ENCODE peak calls at places on chromosomes 5 and 9, in five cellular contexts. N is K562, W is HepG2, U is SK-N-SH, Y is GM12878. R is an unnamed sample.

GRCh38 chr9:22244141-22245011 is 202.2 kb upstream of the DMRTA1 start:
- DNase-seq in N (no peak), W (peak; percentile 26), U (no peak), Y (no peak), R (peak; percentile 63)

GRCh38 chr5:77087484-77088291 is 603 bp upstream of the ZBED3 start:
- DNase-seq in N (no peak), W (peak; percentile 56), U (no peak), Y (no peak), R (peak; percentile 5)

GRCh38 chr5:65762234-65762633 is 40.2 kb downstream of the NLN start:
- DNase-seq in N (no peak), W (no peak), U (no peak), Y (no peak), R (no peak)

GRCh38 chr5:116559239-116559638 is 15.4 kb downstream of the SEMA6A start:
- DNase-seq in N (no peak), W (no peak), U (no peak), Y (no peak), R (no peak)

GRCh38 chr5:142175039-142175438 is 66.5 kb downstream of the NDFIP1 start:
- DNase-seq in N (no peak), W (no peak), U (no peak), Y (no peak), R (no peak)

GRCh38 chr5:113106821-113107220 is 130.2 kb downstream of the DCP2 start:
- DNase-seq in N (no peak), W (peak; percentile 4), U (no peak), Y (no peak), R (no peak)

GRCh38 chr5:178392998-178393397 is 160.4 kb upstream of the PHYKPL start:
- DNase-seq in N (no peak), W (no peak), U (no peak), Y (no peak), R (no peak)

GRCh38 chr9:108386859-108387384 is 468.9 kb downstream of the ACTL7B start:
- DNase-seq in N (no peak), W (no peak), U (no peak), Y (no peak), R (peak; percentile 85)

GRCh38 chr5:149439899-149440655 is 61.0 kb upstream of the IL17B start:
- DNase-seq in N (peak; percentile 89), W (peak; percentile 84), U (peak; percentile 50), Y (no peak), R (peak; percentile 47)

GRCh38 chr9:85237478-85237877 is 504.3 kb downstream of the AGTPBP1 start:
- DNase-seq in N (no peak), W (no peak), U (no peak), Y (no peak), R (no peak)

GRCh38 chr9:85508616-85509015 is 233.1 kb downstream of the AGTPBP1 start:
- DNase-seq in N (no peak), W (peak; percentile 9), U (no peak), Y (no peak), R (no peak)

GRCh38 chr9:99895510-99895909 is 10.9 kb upstream of the STX17 start:
- DNase-seq in N (no peak), W (no peak), U (no peak), Y (no peak), R (no peak)

GRCh38 chr5:150584561-150585335 is 55.7 kb upstream of the SYNPO start:
- DNase-seq in N (no peak), W (no peak), U (no peak), Y (no peak), R (no peak)
- TF ChIP-seq MXI1 in N (no peak), W (no peak), U (no peak), Y (no peak), R (no peak)

DNA sequence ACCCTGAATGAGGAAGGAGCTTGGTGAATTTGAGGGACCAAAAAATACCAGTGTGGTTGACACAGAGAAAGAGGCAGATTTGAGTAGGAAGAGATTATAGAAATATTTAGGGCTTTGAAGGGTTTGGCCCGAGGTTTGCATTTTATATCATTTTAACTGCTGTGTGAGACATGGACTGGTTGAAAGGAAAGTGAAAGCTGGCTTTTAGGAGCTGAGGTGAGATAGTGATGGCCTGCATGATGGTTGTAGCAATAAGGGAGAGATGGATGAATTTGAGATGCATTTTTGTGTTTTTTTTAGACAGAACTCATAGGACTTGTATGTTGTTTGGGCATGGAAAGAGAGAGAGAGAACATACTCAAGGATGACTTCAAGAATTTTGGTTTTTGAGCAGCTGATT is 21.7 kb downstream of the FER start:
- DNase-seq in N (no peak), W (no peak), U (no peak), Y (no peak), R (no peak)
- TF ChIP-seq SMC3 in N (no peak), W (no peak), U (no peak), Y (no peak), R (no peak)

GRCh38 chr5:107224272-107224671 is 446.5 kb downstream of the EFNA5 start:
- DNase-seq in N (no peak), W (no peak), U (no peak), Y (no peak), R (peak; percentile 21)

GRCh38 chr5:107218457-107219193 is 452.1 kb downstream of the EFNA5 start:
- DNase-seq in N (no peak), W (no peak), U (no peak), Y (no peak), R (peak; percentile 21)

GRCh38 chr5:107219993-107220392 is 450.7 kb downstream of the EFNA5 start:
- DNase-seq in N (no peak), W (no peak), U (no peak), Y (no peak), R (no peak)

GRCh38 chr5:107228237-107228636 is 442.5 kb downstream of the EFNA5 start:
- DNase-seq in N (no peak), W (no peak), U (no peak), Y (no peak), R (no peak)

DNA sequence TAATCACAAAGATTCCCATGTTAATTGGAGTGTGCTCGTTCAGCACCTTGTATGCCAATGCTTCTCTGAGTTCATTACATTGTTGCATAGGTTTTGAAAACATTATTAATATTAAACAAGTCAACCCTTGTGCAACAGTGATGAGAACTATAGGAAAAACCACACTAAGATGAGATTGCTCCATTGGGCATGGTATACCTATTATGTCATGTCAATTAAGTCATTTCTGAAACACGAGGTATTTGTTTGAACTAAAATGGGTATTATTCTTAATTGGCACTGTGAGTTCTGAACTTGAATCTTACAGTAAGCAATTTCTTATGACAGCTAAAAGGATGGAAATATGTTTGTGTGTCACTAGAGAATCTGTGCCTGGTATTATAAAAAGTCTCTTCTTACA is 447.7 kb downstream of the EFNA5 start:
- DNase-seq in N (no peak), W (no peak), U (no peak), Y (no peak), R (no peak)
- TF ChIP-seq MXI1 in N (no peak), W (no peak), U (no peak), Y (no peak), R (no peak)

GRCh38 chr9:35552837-35553236 is 52.2 kb upstream of the TESK1 start:
- DNase-seq in N (no peak), W (no peak), U (no peak), Y (no peak), R (peak; percentile 55)
- TF ChIP-seq SMC3 in N (no peak), W (no peak), U (no peak), Y (no peak), R (no peak)

GRCh38 chr5:81942746-81943145 is 29.1 kb upstream of the ATG10 start:
- DNase-seq in N (no peak), W (no peak), U (no peak), Y (no peak), R (no peak)

GRCh38 chr5:81936061-81936460 is 35.8 kb upstream of the ATG10 start:
- DNase-seq in N (no peak), W (no peak), U (no peak), Y (no peak), R (no peak)

DNA sequence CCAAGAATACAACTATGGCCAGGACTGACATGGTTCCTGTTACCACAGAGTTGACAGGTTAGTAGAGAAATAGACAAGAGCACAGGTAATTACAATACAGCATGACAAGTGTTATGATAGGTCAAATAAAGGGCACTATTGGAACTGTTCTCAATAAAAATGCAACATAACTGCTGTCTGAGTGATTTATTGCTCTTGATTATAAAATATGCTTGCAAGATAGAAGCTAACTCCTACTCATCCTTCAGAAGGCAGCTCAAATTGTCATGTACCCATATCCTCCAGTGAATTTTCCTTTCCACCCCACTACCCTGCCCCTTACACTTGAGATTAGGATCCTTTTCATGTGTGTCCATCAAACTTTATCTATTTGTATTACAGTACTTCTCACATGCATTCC is 35.1 kb upstream of the ATG10 start:
- DNase-seq in N (no peak), W (no peak), U (no peak), Y (no peak), R (no peak)
- TF ChIP-seq MXI1 in N (no peak), W (no peak), U (no peak), Y (no peak), R (no peak)

DNA sequence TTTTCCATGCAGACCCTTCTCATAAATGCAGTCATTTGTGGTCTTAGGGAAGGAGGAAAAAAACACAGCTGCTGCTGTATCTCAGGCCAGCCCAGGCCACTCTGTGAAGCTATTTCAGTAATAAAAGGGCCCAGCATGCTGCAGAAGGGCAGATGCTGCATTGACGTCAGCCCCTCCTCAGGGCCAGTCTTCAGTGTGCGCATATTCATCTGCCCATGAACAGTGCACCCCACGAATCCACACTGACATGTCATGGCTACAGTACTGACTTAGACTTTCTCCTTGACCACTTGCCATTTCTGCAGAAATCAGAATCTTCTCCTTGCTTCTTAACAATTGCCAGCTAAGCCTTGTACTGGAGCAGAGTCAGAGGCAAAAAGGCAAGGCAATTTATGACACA is 304.7 kb downstream of the GABRG2 start:
- DNase-seq in N (no peak), W (no peak), U (no peak), Y (no peak), R (no peak)
- TF ChIP-seq SMC3 in N (no peak), W (no peak), U (no peak), Y (no peak), R (no peak)

GRCh38 chr5:81420039-81420667 is 26.2 kb upstream of the ACOT12 start:
- DNase-seq in N (no peak), W (no peak), U (no peak), Y (no peak), R (peak; percentile 96)

GRCh38 chr5:81422671-81423070 is 28.7 kb upstream of the ACOT12 start:
- DNase-seq in N (no peak), W (peak; percentile 37), U (no peak), Y (no peak), R (peak; percentile 97)

DNA sequence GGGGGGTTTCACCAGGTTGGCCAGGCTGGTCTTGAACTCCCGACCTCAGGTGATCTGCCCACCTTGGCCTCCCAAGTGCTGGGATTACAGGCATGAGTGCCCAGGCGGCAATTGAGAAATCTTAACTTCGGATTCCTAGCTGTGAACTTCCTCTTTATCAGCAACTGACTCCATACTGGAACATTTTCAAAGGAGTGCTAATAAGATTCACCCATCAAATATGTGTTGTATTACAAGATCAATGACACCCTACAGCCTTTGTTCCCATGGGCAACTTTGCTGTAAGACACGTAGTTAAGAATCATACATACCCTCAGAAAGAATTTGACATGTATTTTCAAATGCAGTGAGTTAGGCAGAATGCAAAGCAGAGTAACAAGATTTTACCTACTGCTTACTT is 23.1 kb upstream of the ACOT12 start:
- DNase-seq in N (no peak), W (no peak), U (no peak), Y (no peak), R (no peak)
- TF ChIP-seq MXI1 in N (no peak), W (no peak), U (no peak), Y (no peak), R (no peak)